ENCODE peak calls at places on chromosomes 5 and 9, in five cellular contexts. K is GM23248, V is HCT116, I is SK-N-SH, F is fibroblast of lung. C is an unnamed sample.

GRCh38 chr9:104286792-104287191 is 192.7 kb downstream of the SMC2 start:
- DNase-seq in K (no peak), V (no peak), I (no peak), F (no peak), C (no peak)

GRCh38 chr5:173772407-173773059 is 115.6 kb upstream of the CPEB4 start:
- DNase-seq in K (no peak), V (no peak), I (no peak), F (peak), C (no peak)

GRCh38 chr5:171432581-171433351 is 13.3 kb downstream of the FGF18 start:
- DNase-seq in K (no peak), V (no peak), I (no peak), F (no peak), C (no peak)

GRCh38 chr5:139569276-139569955 is 8.3 kb downstream of the UBE2D2 start:
- DNase-seq in K (peak), V (no peak), I (no peak), F (no peak), C (no peak)

GRCh38 chr9:127140181-127140580 is 17.7 kb upstream of the ANGPTL2 start:
- DNase-seq in K (no peak), V (no peak), I (no peak), F (no peak), C (no peak)

GRCh38 chr9:134039386-134040175 is 14.3 kb downstream of the BRD3OS start:
- DNase-seq in K (no peak), V (no peak), I (no peak), F (no peak), C (no peak)

GRCh38 chr9:75715360-75715759 is 175.1 kb upstream of the PCSK5 start:
- DNase-seq in K (no peak), V (no peak), I (no peak), F (no peak), C (no peak)

GRCh38 chr9:120257483-120257882 is 322.5 kb downstream of the CDK5RAP2 start:
- DNase-seq in K (peak), V (no peak), I (no peak), F (no peak), C (no peak)

GRCh38 chr9:17057729-17058128 is 77.1 kb upstream of the CNTLN start:
- DNase-seq in K (no peak), V (no peak), I (no peak), F (no peak), C (no peak)

GRCh38 chr9:108746864-108747263 is 108.9 kb downstream of the ACTL7B start:
- DNase-seq in K (peak), V (no peak), I (no peak), F (peak), C (no peak)

GRCh38 chr9:20729545-20729944 is 45.5 kb downstream of the FOCAD start:
- DNase-seq in K (peak), V (no peak), I (no peak), F (no peak), C (no peak)

GRCh38 chr5:64206653-64207052 is 41.0 kb downstream of the RNF180 start:
- DNase-seq in K (no peak), V (no peak), I (no peak), F (no peak), C (no peak)

GRCh38 chr5:136210259-136210658 is 17.3 kb upstream of the SMIM32 start:
- DNase-seq in K (no peak), V (no peak), I (no peak), F (no peak), C (no peak)

GRCh38 chr5:72624641-72625236 is 117.5 kb upstream of the ZNF366 start:
- DNase-seq in K (peak), V (no peak), I (no peak), F (peak), C (no peak)

GRCh38 chr5:80406980-80407734 is 707 bp upstream of the ZFYVE16 start:
- DNase-seq in K (peak), V (no peak), I (no peak), F (peak), C (peak)

GRCh38 chr5:134708301-134708700 is 30.0 kb upstream of the CAMLG start:
- DNase-seq in K (peak), V (no peak), I (no peak), F (peak), C (no peak)

GRCh38 chr9:25260056-25260455 is 418.2 kb downstream of the TUSC1 start:
- DNase-seq in K (no peak), V (no peak), I (no peak), F (no peak), C (no peak)

GRCh38 chr5:37248387-37248969 is 698 bp downstream of the CPLANE1 start:
- DNase-seq in K (peak), V (no peak), I (peak), F (peak), C (no peak)

GRCh38 chr5:132270706-132271105 is 13.2 kb downstream of the PDLIM4 start:
- DNase-seq in K (no peak), V (no peak), I (no peak), F (no peak), C (no peak)

GRCh38 chr9:12722131-12722530 is 28.9 kb downstream of the TYRP1 start:
- DNase-seq in K (peak), V (no peak), I (no peak), F (no peak), C (no peak)

GRCh38 chr5:131496400-131496713 is 138.7 kb downstream of the RAPGEF6 start:
- DNase-seq in K (no peak), V (no peak), I (no peak), F (no peak), C (no peak)

GRCh38 chr9:21812945-21813568 is 10.6 kb downstream of the MTAP start:
- DNase-seq in K (peak), V (no peak), I (peak), F (peak), C (peak)

GRCh38 chr5:87394407-87394806 is 18.3 kb downstream of the CCNH start:
- DNase-seq in K (peak), V (no peak), I (no peak), F (peak), C (no peak)

GRCh38 chr5:133779828-133780475 is 167.6 kb upstream of the FSTL4 start:
- DNase-seq in K (no peak), V (no peak), I (no peak), F (no peak), C (no peak)

DNA sequence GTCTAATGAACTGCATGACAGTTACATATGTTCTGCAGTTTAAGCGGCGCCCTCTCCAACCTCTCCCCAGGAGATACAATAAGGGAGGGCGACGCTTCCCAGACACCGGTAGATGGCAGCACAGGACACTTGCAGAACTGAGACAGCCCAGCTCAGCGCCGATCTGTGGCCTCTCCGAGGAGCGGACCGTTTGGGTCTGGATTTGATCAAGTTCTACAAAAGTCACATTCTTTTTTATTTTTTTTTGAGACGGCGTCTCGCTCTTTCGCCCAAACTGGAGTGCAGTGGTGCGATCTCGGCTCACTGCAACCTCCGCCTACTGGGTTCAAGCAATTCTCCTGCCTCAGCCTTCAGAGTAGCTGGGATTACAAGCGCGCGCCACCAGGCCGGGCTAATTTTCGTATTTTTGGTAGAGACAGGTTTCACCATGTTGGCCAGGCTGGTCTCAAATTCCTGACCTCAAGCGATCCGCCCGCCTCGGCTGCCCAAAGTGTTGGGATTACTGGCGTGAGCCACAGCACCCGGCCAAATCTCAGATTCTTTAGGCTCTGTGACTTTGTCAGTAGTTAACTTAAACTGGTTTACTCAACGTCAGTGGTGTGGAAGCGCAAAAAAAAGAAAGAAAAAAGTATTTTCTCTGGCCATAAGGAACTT is 1.4 kb upstream of the ATOSB start:
- DNase-seq in K (peak), V (peak), I (peak), F (peak), C (peak)
- H2AFZ ChIP-seq in K (peak), V (peak), I (peak), F (peak), C (peak)

GRCh38 chr9:35575478-35575877 is 29.6 kb upstream of the TESK1 start:
- DNase-seq in K (no peak), V (no peak), I (no peak), F (no peak), C (no peak)

GRCh38 chr9:35577486-35577885 is 27.6 kb upstream of the TESK1 start:
- DNase-seq in K (no peak), V (no peak), I (no peak), F (no peak), C (no peak)

GRCh38 chr9:35570709-35571108 is 34.4 kb upstream of the TESK1 start:
- DNase-seq in K (no peak), V (no peak), I (no peak), F (no peak), C (no peak)

GRCh38 chr9:35571113-35571512 is 33.9 kb upstream of the TESK1 start:
- DNase-seq in K (no peak), V (no peak), I (no peak), F (no peak), C (no peak)

GRCh38 chr9:35574578-35575104 is 30.4 kb upstream of the TESK1 start:
- DNase-seq in K (no peak), V (no peak), I (no peak), F (no peak), C (no peak)
- H3K4me2 ChIP-seq in K (no peak), V (no peak), I (no peak), F (no peak), C (no peak)

DNA sequence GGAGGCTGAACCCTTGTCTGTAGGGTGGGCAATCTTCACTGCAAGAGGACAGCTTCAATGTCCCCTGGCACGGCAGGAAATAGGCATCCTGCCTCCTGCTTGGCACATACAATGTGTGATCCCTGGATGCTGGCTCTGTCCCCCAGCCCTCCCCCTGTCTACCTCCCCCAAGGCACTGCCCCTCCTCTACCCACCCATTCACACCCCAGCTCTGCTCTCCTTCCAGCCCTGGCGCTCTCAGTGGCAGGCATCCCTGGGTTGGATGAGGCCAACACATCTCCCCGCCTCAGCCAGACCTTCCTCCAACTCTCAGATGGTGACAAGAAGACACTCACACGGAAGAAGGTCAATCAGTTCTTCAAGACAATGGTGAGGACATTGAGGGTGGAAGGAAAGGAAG is 24.1 kb upstream of the FOXI1 start:
- DNase-seq in K (no peak), V (no peak), I (no peak), F (no peak), C (no peak)
- H2AFZ ChIP-seq in K (no peak), V (no peak), I (no peak), F (no peak), C (no peak)

GRCh38 chr5:60340326-60340725 is 359.6 kb downstream of the DEPDC1B start:
- DNase-seq in K (no peak), V (no peak), I (no peak), F (no peak), C (no peak)
- H3K4me2 ChIP-seq in K (no peak), V (no peak), I (no peak), F (no peak), C (no peak)

GRCh38 chr5:11520241-11520929 is 383.9 kb downstream of the CTNND2 start:
- DNase-seq in K (no peak), V (no peak), I (no peak), F (no peak), C (no peak)

GRCh38 chr5:11525020-11525419 is 379.2 kb downstream of the CTNND2 start:
- DNase-seq in K (no peak), V (no peak), I (no peak), F (no peak), C (no peak)

GRCh38 chr5:11527994-11528393 is 376.3 kb downstream of the CTNND2 start:
- DNase-seq in K (no peak), V (no peak), I (no peak), F (no peak), C (no peak)

GRCh38 chr5:11528720-11529119 is 375.5 kb downstream of the CTNND2 start:
- DNase-seq in K (no peak), V (no peak), I (no peak), F (no peak), C (no peak)

GRCh38 chr5:11524188-11524587 is 380.1 kb downstream of the CTNND2 start:
- DNase-seq in K (no peak), V (no peak), I (no peak), F (no peak), C (no peak)
- H2AFZ ChIP-seq in K (no peak), V (no peak), I (no peak), F (no peak), C (no peak)

DNA sequence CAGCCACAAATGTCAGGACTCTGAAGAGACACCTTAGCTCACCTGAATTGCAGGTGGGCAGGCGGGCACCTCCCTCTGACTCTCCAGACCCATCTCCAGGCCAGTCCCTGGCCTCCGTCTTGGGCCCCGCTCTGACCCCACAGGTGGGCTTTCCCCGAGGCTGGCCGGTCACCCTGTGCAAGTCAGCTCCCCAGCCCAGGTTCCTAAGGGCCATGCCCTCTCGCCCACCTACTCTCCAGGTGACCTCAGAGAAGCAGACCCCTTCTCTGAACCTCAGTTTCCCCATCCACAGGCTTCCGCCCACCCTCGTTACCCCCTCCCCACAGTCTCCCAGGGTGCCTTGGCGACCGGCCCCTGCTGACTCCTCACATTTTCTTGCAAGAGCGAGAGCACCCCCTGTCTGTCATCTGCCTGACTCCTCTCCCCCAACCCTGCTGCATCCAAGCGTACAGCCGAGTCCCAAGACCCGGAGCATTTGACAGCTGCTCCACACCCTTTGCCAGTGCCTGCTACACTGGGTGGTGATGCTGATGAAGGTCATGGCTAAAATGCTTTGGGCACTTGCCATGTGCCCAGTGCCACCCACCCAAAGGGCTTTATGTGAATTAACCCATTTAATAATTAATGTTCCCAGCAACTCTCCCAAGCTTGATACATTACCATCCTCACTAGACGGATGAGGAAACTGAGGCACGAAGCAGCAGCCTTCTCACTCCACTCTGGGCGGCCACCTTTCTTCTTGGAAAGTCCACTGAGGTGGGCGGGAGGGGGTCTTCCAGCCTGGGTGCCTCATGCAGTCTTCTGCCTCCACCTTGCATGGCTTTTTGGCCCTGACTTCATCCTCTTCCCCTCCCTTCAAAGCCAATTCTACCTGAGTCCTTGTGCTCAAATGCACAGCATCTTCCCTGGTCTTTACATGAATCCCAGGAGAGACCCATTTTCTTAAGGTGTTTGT is 51.1 kb upstream of the ORM1 start:
- DNase-seq in K (peak), V (peak), I (peak), F (peak), C (peak)
- H3K4me2 ChIP-seq in K (no peak), V (no peak), I (no peak), F (no peak), C (no peak)

GRCh38 chr5:94744906-94745305 is 126.4 kb downstream of the SLF1 start:
- DNase-seq in K (no peak), V (no peak), I (no peak), F (no peak), C (no peak)

GRCh38 chr5:94748212-94748611 is 129.7 kb downstream of the SLF1 start:
- DNase-seq in K (no peak), V (no peak), I (no peak), F (no peak), C (no peak)

GRCh38 chr5:94747371-94747770 is 128.9 kb downstream of the SLF1 start:
- DNase-seq in K (no peak), V (no peak), I (no peak), F (no peak), C (no peak)

GRCh38 chr5:94746731-94747124 is 128.3 kb downstream of the SLF1 start:
- DNase-seq in K (no peak), V (no peak), I (no peak), F (no peak), C (no peak)

GRCh38 chr5:94745786-94746730 is 127.6 kb downstream of the SLF1 start:
- DNase-seq in K (peak), V (no peak), I (no peak), F (peak), C (no peak)
- H2AFZ ChIP-seq in K (peak), V (no peak), I (no peak), F (no peak), C (no peak)